ENCODE peak calls at places on chromosomes 16 and 17, in eight cellular contexts. B is lower leg skin, D is lower lobe of right lung, S is AG04449, G is heart right ventricle, E is ovary, A is spleen, P is stomach. Y is an unnamed sample.
A peak's percentile ranks its signal among the peaks of the same experiment; 100 is the strongest.

GRCh38 chr17:15354256-15354655 is 12.9 kb upstream of the TEKT3 start:
- DNase-seq in E (no peak), A (no peak), B (no peak), D (no peak), P (no peak), S (no peak), G (no peak), Y (no peak)

GRCh38 chr17:78124836-78125137 is 3.8 kb downstream of the TMC6 start:
- DNase-seq in A (no peak), E (no peak), G (no peak), S (no peak), P (no peak), D (no peak), B (no peak), Y (no peak)

GRCh38 chr16:66695935-66696668 is 441 bp downstream of the CMTM4 start:
- DNase-seq in E (peak; percentile 28), B (peak; percentile 91), G (peak; percentile 13), P (peak; percentile 73), S (no peak), A (peak; percentile 88), D (peak; percentile 77), Y (peak; percentile 25)

GRCh38 chr16:2471653-2472487 is 773 bp downstream of the NTN3 start:
- DNase-seq in E (no peak), A (no peak), P (no peak), B (no peak), G (no peak), D (no peak), S (no peak), Y (no peak)

GRCh38 chr17:44900894-44901293 is 1.6 kb upstream of the EFTUD2 start:
- DNase-seq in G (no peak), D (no peak), E (no peak), A (no peak), S (no peak), P (no peak), B (no peak), Y (no peak)

GRCh38 chr16:83046664-83047063 is 419.9 kb downstream of the CDH13 start:
- DNase-seq in D (no peak), S (no peak), G (no peak), B (no peak), P (no peak), E (no peak), A (no peak), Y (no peak)

GRCh38 chr16:2687531-2688308 is 5.4 kb downstream of the KCTD5 start:
- DNase-seq in G (no peak), D (no peak), A (peak; percentile 69), B (no peak), P (no peak), E (no peak), S (no peak), Y (no peak)

GRCh38 chr17:18258356-18259038 is at the start of gene FLII:
- DNase-seq in B (peak; percentile 91), D (peak; percentile 74), E (peak; percentile 48), A (peak; percentile 93), G (peak; percentile 44), P (peak; percentile 61), S (no peak), Y (peak; percentile 82)

GRCh38 chr17:68939195-68939594 is 16.0 kb downstream of the ABCA8 start:
- DNase-seq in P (no peak), D (no peak), A (no peak), B (no peak), E (no peak), G (no peak), S (no peak), Y (no peak)

GRCh38 chr17:20172378-20172775 is 163.2 kb downstream of the SPECC1 start:
- DNase-seq in D (no peak), B (no peak), P (no peak), G (no peak), A (no peak), S (no peak), E (no peak), Y (no peak)

GRCh38 chr17:81839301-81839700 is 4.5 kb upstream of the PPP1R27 start:
- DNase-seq in P (no peak), A (no peak), E (no peak), G (no peak), S (no peak), D (no peak), B (no peak), Y (no peak)

GRCh38 chr17:6135216-6135615 is 65.0 kb downstream of the WSCD1 start:
- DNase-seq in G (no peak), P (no peak), A (no peak), B (no peak), E (no peak), D (no peak), S (no peak), Y (no peak)

GRCh38 chr17:45775576-45776011 is 8.5 kb upstream of the CRHR1 start:
- DNase-seq in P (peak; percentile 86), E (no peak), B (no peak), A (no peak), D (no peak), G (peak; percentile 31), S (no peak), Y (no peak)

GRCh38 chr16:86854895-86855294 is 276.5 kb downstream of the FOXL1 start:
- DNase-seq in G (no peak), B (no peak), P (no peak), D (no peak), A (no peak), S (no peak), E (no peak), Y (no peak)

DNA sequence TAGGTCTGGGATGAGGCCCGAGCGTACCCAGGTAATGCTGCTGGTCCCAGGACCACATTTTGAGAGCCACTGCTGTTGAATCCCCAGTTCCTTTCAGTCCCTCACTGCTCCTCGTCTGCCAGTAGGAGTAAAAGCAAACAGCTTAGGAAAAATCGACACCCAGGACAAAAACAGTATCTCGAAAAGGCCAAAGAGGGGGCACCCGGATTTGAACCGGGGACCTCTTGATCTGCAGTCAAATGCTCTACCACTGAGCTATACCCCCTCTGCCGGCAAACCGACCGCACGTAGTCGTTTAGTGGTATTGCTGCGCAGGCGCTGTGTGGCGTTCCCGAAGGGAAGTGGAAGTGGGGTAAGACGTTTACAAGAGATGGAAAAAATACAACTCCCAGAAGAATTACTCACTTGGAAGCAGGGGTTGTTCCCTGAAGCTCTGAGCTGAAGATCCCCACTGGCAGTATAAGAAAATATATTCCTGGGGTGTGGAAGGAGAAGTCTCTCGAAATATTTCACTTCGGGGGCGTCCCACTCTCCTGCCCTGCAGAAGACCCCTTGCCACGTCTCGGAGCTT is 2.2 kb upstream of the PLXDC1 start:
- DNase-seq in E (peak; percentile 92), B (peak; percentile 99), D (peak; percentile 89), P (peak; percentile 95), A (peak; percentile 96), S (no peak), G (peak; percentile 95), Y (peak; percentile 80)
- TF ChIP-seq CTCF in E (no peak), B (no peak), D (no peak), P (no peak), A (peak; percentile 12), S (no peak), G (peak; percentile 18), Y (peak; percentile 12)

GRCh38 chr16:576197-576822 is 6.5 kb downstream of the PIGQ start:
- DNase-seq in B (no peak), S (no peak), A (no peak), D (no peak), P (no peak), G (no peak), E (no peak), Y (no peak)
- TF ChIP-seq CTCF in B (no peak), S (no peak), A (no peak), D (no peak), P (no peak), G (no peak), E (no peak), Y (no peak)

DNA sequence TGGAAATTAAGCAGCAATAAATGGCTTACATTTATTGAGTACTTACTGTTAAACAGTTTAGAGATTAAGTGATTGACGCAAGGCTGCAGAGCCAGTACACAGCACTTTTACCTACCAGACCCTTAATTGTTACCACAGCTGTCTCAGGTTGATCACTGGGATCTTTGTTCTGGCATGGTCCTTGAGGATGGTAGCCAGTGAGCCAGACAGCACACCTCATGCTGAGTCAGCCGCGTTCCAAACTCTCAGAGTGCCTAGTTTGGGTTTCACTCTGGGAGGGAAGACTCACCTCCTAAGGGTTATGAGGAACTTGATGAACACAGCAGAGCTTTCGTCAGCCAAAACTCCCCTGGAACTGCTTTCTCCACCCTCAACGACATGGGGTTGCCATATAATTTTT is 20.4 kb downstream of the CDH3 start:
- DNase-seq in G (no peak), D (peak; percentile 4), E (no peak), S (no peak), A (no peak), B (no peak), P (no peak), Y (no peak)
- TF ChIP-seq CTCF in G (no peak), D (no peak), E (no peak), S (no peak), A (no peak), B (no peak), P (no peak), Y (no peak)

GRCh38 chr16:56419740-56420548 is 5.4 kb downstream of the AMFR start:
- DNase-seq in P (no peak), G (no peak), A (no peak), E (no peak), B (no peak), S (no peak), D (no peak), Y (no peak)
- TF ChIP-seq CTCF in P (no peak), G (no peak), A (no peak), E (no peak), B (no peak), S (no peak), D (no peak), Y (no peak)

GRCh38 chr17:43467981-43468541 is 15.7 kb upstream of the DHX8 start:
- DNase-seq in E (no peak), A (no peak), G (no peak), D (no peak), B (no peak), S (peak; percentile 92), P (no peak), Y (no peak)
- TF ChIP-seq CTCF in E (no peak), A (no peak), G (no peak), D (no peak), B (no peak), S (no peak), P (no peak), Y (no peak)

Y was measured in GM13977.